ENCODE peak calls at places on chromosomes 7 and 10, in four cellular contexts. R is H1, Q is spleen, T is GM23338. W is an unnamed sample. For H3K4me1, the result is how much of the 10 kb centered on the place peaks cover.

GRCh38 chr7:148866362-148866761 is 17.7 kb downstream of the EZH2 start:
- DNase-seq in Q (no peak), T (no peak), R (no peak), W (no peak)

GRCh38 chr10:119496282-119496681 is 46.2 kb downstream of the RGS10 start:
- DNase-seq in R (no peak), Q (no peak), T (no peak), W (no peak)

GRCh38 chr7:139976838-139977656 is 85.7 kb downstream of the PARP12 start:
- DNase-seq in T (no peak), Q (no peak), R (no peak), W (no peak)

GRCh38 chr10:24777191-24777590 is 53.5 kb upstream of the ARHGAP21 start:
- DNase-seq in R (no peak), T (no peak), Q (no peak), W (no peak)

GRCh38 chr7:37908221-37908788 is 8.3 kb downstream of the SFRP4 start:
- DNase-seq in Q (no peak), R (no peak), T (no peak), W (no peak)

GRCh38 chr7:130917669-130918128 is 183.7 kb upstream of the KLF14 start:
- DNase-seq in R (no peak), T (no peak), Q (no peak), W (no peak)

GRCh38 chr7:146000882-146001281 is 115.7 kb upstream of the CNTNAP2 start:
- DNase-seq in R (no peak), T (no peak), Q (no peak), W (no peak)

GRCh38 chr7:151598045-151598444 is 78.3 kb upstream of the RHEB start:
- DNase-seq in Q (no peak), T (no peak), R (no peak), W (no peak)

GRCh38 chr10:22554481-22555182 is 159.7 kb downstream of the PIP4K2A start:
- DNase-seq in Q (no peak), R (no peak), T (no peak), W (peak)

GRCh38 chr7:130887182-130888016 is 153.4 kb upstream of the KLF14 start:
- DNase-seq in T (no peak), R (peak), Q (no peak), W (no peak)

GRCh38 chr7:104018425-104018824 is 29.0 kb upstream of the RELN start:
- DNase-seq in Q (no peak), R (no peak), T (no peak), W (no peak)

GRCh38 chr7:29839302-29839701 is 33.0 kb downstream of the WIPF3 start:
- DNase-seq in Q (no peak), T (no peak), R (no peak), W (no peak)

GRCh38 chr7:138029941-138030340 is 28.1 kb upstream of the CREB3L2 start:
- DNase-seq in R (no peak), Q (no peak), T (no peak), W (no peak)

GRCh38 chr7:24981544-24981951 is 1.6 kb upstream of the OSBPL3 start:
- DNase-seq in T (peak), R (peak), Q (peak), W (no peak)

GRCh38 chr10:115932099-115932498 is 340.9 kb downstream of the GFRA1 start:
- DNase-seq in R (no peak), T (no peak), Q (no peak), W (no peak)

GRCh38 chr10:1782841-1783240 is 45.5 kb upstream of the ADARB2 start:
- DNase-seq in T (no peak), R (no peak), Q (no peak), W (no peak)

GRCh38 chr7:123653162-123653561 is 2.5 kb upstream of the LMOD2 start:
- DNase-seq in R (no peak), T (no peak), Q (no peak), W (no peak)

GRCh38 chr10:124098575-124098974 is 5.2 kb upstream of the CHST15 start:
- DNase-seq in Q (no peak), R (no peak), T (no peak), W (no peak)

GRCh38 chr10:29621161-29621560 is 13.6 kb downstream of the SVIL start:
- DNase-seq in R (no peak), T (peak), Q (no peak), W (no peak)

GRCh38 chr10:127262606-127263005 is 66.2 kb upstream of the INSYN2A start:
- DNase-seq in R (no peak), Q (no peak), T (no peak), W (no peak)

GRCh38 chr7:74338366-74339108 is 49.3 kb downstream of the CLIP2 start:
- DNase-seq in T (no peak), R (no peak), Q (no peak), W (no peak)

GRCh38 chr10:124097883-124098282 is 4.5 kb upstream of the CHST15 start:
- DNase-seq in Q (no peak), T (no peak), R (no peak), W (no peak)

GRCh38 chr7:4849390-4849789 is 12.4 kb downstream of the PAPOLB start:
- DNase-seq in Q (no peak), T (peak), R (no peak), W (peak)

GRCh38 chr7:159103382-159104187 is 41.1 kb downstream of the VIPR2 start:
- DNase-seq in Q (no peak), T (no peak), R (no peak), W (no peak)

GRCh38 chr7:131365876-131366275 is 38.2 kb downstream of the MKLN1 start:
- DNase-seq in R (no peak), T (no peak), Q (no peak), W (no peak)

GRCh38 chr7:27641576-27642230 is 21.0 kb downstream of the HIBADH start:
- DNase-seq in T (no peak), R (no peak), Q (no peak), W (no peak)

GRCh38 chr10:118832242-118832651 is 77.5 kb upstream of the CACUL1 start:
- DNase-seq in Q (peak), R (no peak), T (no peak), W (peak)

GRCh38 chr7:100863406-100863950 is 3.7 kb upstream of the TRIP6 start:
- DNase-seq in R (no peak), Q (no peak), T (no peak), W (no peak)

GRCh38 chr10:71641449-71641848 is 78.1 kb downstream of the C10orf105 start:
- DNase-seq in Q (no peak), T (no peak), R (no peak), W (no peak)

GRCh38 chr10:119769886-119770285 is 44.0 kb downstream of the INPP5F start:
- DNase-seq in T (no peak), R (no peak), Q (no peak), W (no peak)

GRCh38 chr7:69630292-69630691 is 32.0 kb downstream of the AUTS2 start:
- DNase-seq in Q (no peak), T (no peak), R (no peak), W (no peak)

GRCh38 chr10:119483839-119484238 is 58.7 kb downstream of the RGS10 start:
- DNase-seq in R (no peak), T (no peak), Q (peak), W (no peak)

GRCh38 chr7:140079121-140079536 is 16.4 kb upstream of the PARP12 start:
- DNase-seq in T (peak), Q (no peak), R (peak), W (no peak)

GRCh38 chr7:81299711-81300110 is 380.9 kb upstream of the SEMA3C start:
- DNase-seq in T (peak), Q (no peak), R (no peak), W (no peak)

DNA sequence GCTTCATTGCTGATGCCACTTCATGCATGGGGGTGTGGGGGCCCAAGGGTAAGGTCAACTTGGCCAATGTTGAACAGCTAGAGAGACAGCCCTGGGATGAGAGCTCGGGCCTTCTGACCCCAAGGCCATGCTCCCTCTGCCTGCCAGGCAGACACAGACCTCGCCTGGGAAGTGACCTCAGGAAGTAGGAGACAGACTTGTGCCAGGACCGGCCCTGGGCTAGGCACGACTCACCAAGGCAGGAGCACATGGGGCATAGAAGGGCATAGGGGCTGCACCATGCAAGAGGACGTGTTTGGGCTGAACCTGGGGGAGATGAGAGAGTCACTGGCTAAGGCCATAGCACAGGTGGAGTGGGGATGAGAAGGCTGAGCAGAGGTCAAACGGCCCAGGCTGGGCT is 27.1 kb downstream of the ZCCHC24 start:
- DNase-seq in T (no peak), Q (peak), R (no peak), W (no peak)
- H3K4me1 ChIP-seq in T (under half), Q (under half), R (under half), W (under half)

DNA sequence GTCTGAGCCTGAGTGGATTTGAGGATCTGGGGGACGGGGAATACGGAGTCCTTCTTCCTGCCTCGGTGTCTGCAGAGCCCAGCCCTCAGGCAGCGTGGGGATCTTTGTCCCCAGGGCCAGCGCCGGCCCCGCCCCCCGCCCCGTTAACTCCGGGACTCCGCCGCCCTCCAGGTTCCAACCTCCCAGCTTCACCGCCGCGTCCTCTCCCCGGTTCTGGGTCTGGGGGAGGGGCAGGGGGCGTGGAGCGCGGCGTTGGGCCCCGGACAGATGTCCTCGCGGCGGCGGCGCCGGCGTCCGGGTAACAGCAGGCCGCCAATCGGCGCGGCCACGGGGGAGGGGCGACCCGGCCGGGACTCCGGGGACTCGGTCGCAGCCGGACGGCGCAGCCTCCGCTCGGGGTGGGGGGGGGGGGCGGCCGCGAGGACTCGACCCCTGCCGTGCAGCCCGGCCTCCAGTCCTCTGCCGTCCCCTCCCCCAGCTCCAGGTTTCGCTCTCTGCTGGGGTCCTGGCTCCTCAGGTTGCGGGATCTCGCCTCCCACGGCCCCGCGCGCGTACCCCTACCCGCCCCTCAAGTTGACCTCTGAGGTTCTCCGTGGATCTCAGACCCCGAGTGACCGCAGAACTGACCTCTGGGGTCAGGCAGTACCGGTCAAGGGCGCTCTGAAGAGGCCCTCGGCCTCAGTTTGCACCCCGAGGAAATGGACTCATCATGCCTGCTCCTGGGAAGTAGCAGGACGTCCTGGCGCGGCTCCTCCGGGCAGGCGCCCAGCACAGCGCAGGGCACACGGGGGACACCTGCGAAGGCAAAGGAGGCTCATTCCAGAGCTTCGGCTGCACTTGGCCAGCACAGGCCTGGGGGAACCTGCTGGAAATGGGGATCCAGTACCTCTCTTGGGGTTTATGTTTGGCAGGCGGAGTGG is 2.3 kb upstream of the ELFN1 start:
- DNase-seq in Q (peak), T (peak), R (peak), W (no peak)
- TF ChIP-seq POLR2AphosphoS5 in Q (no peak), T (no peak), R (no peak), W (no peak)

GRCh38 chr7:1531979-1532455 is 1.5 kb downstream of the MAFK start:
- DNase-seq in T (no peak), Q (no peak), R (no peak), W (peak)

GRCh38 chr7:1531263-1531978 is 919 bp downstream of the MAFK start:
- DNase-seq in T (no peak), Q (peak), R (no peak), W (no peak)

GRCh38 chr7:1530946-1531262 is 402 bp downstream of the MAFK start:
- DNase-seq in T (no peak), Q (no peak), R (no peak), W (no peak)

GRCh38 chr7:1532456-1533254 is 2.2 kb downstream of the MAFK start:
- DNase-seq in Q (peak), R (no peak), T (no peak), W (peak)

DNA sequence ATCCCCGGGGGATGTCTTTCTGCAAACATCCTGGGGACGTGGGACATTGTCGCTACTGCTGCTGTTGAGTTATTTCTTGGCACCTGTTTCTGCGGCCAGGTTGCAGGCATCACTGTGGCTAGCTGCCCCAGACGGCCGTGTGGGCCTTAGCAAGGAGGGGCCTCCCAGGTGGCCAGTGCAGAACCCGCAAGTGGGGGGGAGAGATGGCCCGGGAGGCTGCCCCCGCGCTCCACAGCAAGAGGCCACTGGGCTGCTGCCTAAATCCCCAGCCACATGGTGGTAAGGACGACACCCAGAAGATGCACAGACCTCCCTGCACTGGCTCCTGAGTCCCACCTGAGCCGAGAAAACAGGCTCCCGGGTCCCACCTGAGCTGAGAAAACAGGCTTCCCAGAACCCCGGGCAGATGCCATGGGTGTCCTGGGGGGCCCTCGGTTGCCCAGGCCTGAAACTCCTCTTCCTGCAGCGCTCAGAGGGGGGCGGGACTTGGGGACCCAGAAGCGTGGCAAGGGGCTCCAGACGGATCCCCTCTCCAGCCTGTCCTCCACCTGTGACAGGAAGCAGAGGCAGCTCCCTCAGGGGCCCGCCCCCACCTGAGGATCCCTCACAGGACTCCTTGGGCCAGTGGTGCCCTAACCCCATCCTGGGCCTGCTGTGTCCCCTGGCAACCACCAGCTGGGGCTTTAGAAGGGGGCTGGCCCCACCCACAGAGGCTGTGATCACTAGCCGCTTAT is 952 bp upstream of the MAFK start:
- DNase-seq in Q (peak), T (no peak), R (no peak), W (no peak)
- H3K4me1 ChIP-seq in Q (under half), T (under half), R (under half), W (under half)

DNA sequence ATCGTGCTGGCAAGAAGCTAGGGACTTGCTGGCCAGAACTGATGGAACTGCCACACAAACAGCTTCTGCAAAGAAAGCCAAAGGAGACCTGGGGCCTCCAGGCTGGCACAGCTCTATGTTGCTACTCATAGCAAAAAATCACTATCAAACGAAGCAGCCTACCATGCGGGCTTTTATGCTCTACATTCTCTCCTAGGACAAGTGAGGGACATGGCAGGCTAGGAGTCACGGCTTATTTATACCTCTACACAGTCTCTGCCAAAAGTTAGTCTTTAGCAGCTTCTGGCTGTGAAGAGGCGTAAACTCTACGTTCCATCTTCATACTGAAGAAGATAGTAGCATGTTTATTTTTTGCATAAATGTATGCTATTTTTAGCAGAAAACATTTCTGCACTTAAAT is 35.4 kb downstream of the CDCA7L start:
- DNase-seq in T (no peak), Q (no peak), R (no peak), W (no peak)
- TF ChIP-seq POLR2AphosphoS5 in T (no peak), Q (no peak), R (no peak), W (no peak)

GRCh38 chr7:115731796-115732471 is 298.6 kb downstream of the TFEC start:
- DNase-seq in T (no peak), Q (no peak), R (no peak), W (no peak)
- H3K4me1 ChIP-seq in T (under half), Q (under half), R (under half), W (under half)

GRCh38 chr7:35817181-35817580 is 16.3 kb downstream of the SEPTIN7 start:
- DNase-seq in Q (no peak), T (no peak), R (no peak), W (no peak)

GRCh38 chr7:35819954-35820703 is 19.3 kb downstream of the SEPTIN7 start:
- DNase-seq in R (no peak), Q (no peak), T (no peak), W (no peak)

GRCh38 chr7:35817930-35818329 is 17.1 kb downstream of the SEPTIN7 start:
- DNase-seq in R (no peak), Q (no peak), T (no peak), W (no peak)

GRCh38 chr7:35819310-35819709 is 18.5 kb downstream of the SEPTIN7 start:
- DNase-seq in R (no peak), Q (no peak), T (no peak), W (no peak)

DNA sequence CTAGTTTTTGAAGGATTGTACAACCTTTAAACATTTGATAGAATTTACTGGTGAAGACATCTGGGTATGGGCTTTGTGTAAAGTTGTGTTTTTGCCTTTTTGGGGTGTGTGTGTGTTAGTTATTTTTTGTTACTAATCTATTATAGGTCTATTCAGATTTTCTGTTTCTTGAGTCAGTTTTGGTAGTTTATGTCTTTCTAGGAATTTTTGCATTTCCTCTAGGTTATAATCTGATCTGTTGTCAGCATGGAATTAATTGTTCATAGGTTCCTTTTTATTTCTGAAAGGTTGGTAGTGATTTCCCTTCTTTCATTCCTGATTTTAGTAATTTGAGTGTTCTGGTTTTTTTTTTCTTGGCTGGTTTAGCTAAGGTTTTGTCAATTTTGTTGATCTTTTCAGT is 17.7 kb downstream of the SEPTIN7 start:
- DNase-seq in R (no peak), Q (no peak), T (no peak), W (no peak)
- TF ChIP-seq POLR2AphosphoS5 in R (no peak), Q (no peak), T (no peak), W (no peak)

DNA sequence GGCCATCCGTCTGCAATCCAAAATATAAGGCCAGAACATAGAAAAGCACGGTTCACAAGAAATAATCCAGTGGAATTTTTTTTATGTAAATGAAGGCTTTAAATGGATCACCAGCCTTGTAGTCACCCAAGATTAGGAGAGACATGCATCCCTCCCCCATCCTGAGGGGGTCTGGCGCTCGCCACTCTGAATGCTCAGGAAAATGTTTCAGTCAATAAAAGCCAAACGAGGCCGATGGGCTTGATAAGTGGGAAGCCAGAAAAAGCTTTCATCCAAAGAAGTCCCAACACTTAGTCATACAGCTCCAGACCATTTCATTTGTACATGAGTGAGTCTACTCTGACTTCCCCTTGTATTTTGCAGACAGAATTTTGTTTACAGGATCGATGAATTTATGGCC is 631.8 kb downstream of the GRID1 start:
- DNase-seq in Q (no peak), T (no peak), R (no peak), W (no peak)
- H3K4me1 ChIP-seq in Q (under half), T (under half), R (under half), W (under half)

GRCh38 chr10:131652416-131652815 is 248.4 kb upstream of the PPP2R2D start:
- DNase-seq in R (peak), Q (peak), T (no peak), W (no peak)
- TF ChIP-seq POLR2AphosphoS5 in R (no peak), Q (no peak), T (no peak), W (no peak)

GRCh38 chr7:141153231-141153630 is 79.4 kb downstream of the TMEM178B start:
- DNase-seq in Q (no peak), R (no peak), T (no peak), W (no peak)
- H3K4me1 ChIP-seq in Q (under half), R (under half), T (under half), W (under half)